ENCODE peak calls at places on chromosomes 16 and 17, in ten cellular contexts. One of them, this sample, is unnamed.

GRCh38 chr17:75288784-75289121 is 480 bp downstream of the SLC25A19 start:
- DNase-seq in fibroblast of mammary gland: no peak
- DNase-seq in hepatocyte: no peak
- DNase-seq in GM13976: no peak
- DNase-seq in GM06990: no peak
- DNase-seq in PC-9: peak; percentile 57
- DNase-seq in dorsolateral prefrontal cortex: no peak
- DNase-seq in Panc1: no peak
- DNase-seq in brain microvascular endothelial cell: no peak
- DNase-seq in GM10248: peak; percentile 37
- DNase-seq in this sample: no peak

GRCh38 chr17:74647871-74648672 is 24.5 kb upstream of the CD300E start:
- DNase-seq in fibroblast of mammary gland: no peak
- DNase-seq in hepatocyte: peak; percentile 57
- DNase-seq in GM13976: no peak
- DNase-seq in GM06990: no peak
- DNase-seq in PC-9: no peak
- DNase-seq in dorsolateral prefrontal cortex: no peak
- DNase-seq in Panc1: no peak
- DNase-seq in brain microvascular endothelial cell: no peak
- DNase-seq in GM10248: no peak
- DNase-seq in this sample: no peak

GRCh38 chr17:4708436-4708835 is 2.0 kb upstream of the ARRB2 start:
- DNase-seq in fibroblast of mammary gland: no peak
- DNase-seq in hepatocyte: no peak
- DNase-seq in GM13976: no peak
- DNase-seq in GM06990: no peak
- DNase-seq in PC-9: no peak
- DNase-seq in dorsolateral prefrontal cortex: no peak
- DNase-seq in Panc1: no peak
- DNase-seq in brain microvascular endothelial cell: no peak
- DNase-seq in GM10248: no peak
- DNase-seq in this sample: no peak

GRCh38 chr16:26614102-26614864 is 452.4 kb upstream of the C16orf82 start:
- DNase-seq in fibroblast of mammary gland: no peak
- DNase-seq in hepatocyte: no peak
- DNase-seq in GM13976: no peak
- DNase-seq in GM06990: no peak
- DNase-seq in PC-9: no peak
- DNase-seq in dorsolateral prefrontal cortex: no peak
- DNase-seq in Panc1: no peak
- DNase-seq in brain microvascular endothelial cell: no peak
- DNase-seq in GM10248: no peak
- DNase-seq in this sample: no peak

GRCh38 chr16:73350707-73351452 is 303.0 kb upstream of the ZFHX3 start:
- DNase-seq in fibroblast of mammary gland: no peak
- DNase-seq in hepatocyte: no peak
- DNase-seq in GM13976: no peak
- DNase-seq in GM06990: no peak
- DNase-seq in PC-9: no peak
- DNase-seq in dorsolateral prefrontal cortex: no peak
- DNase-seq in Panc1: no peak
- DNase-seq in brain microvascular endothelial cell: no peak
- DNase-seq in GM10248: no peak
- DNase-seq in this sample: no peak

GRCh38 chr17:5846001-5846400 is 224.2 kb upstream of the WSCD1 start:
- DNase-seq in fibroblast of mammary gland: no peak
- DNase-seq in hepatocyte: no peak
- DNase-seq in GM13976: no peak
- DNase-seq in GM06990: no peak
- DNase-seq in PC-9: no peak
- DNase-seq in dorsolateral prefrontal cortex: no peak
- DNase-seq in Panc1: no peak
- DNase-seq in brain microvascular endothelial cell: no peak
- DNase-seq in GM10248: no peak
- DNase-seq in this sample: no peak

GRCh38 chr17:49889500-49889899 is 41.6 kb upstream of the TAC4 start:
- DNase-seq in fibroblast of mammary gland: no peak
- DNase-seq in hepatocyte: peak; percentile 20
- DNase-seq in GM13976: no peak
- DNase-seq in GM06990: no peak
- DNase-seq in PC-9: peak; percentile 66
- DNase-seq in dorsolateral prefrontal cortex: no peak
- DNase-seq in Panc1: no peak
- DNase-seq in brain microvascular endothelial cell: no peak
- DNase-seq in GM10248: no peak
- DNase-seq in this sample: no peak

GRCh38 chr16:89623511-89624232 is 10.2 kb downstream of the DPEP1 start:
- DNase-seq in fibroblast of mammary gland: peak; percentile 38
- DNase-seq in hepatocyte: no peak
- DNase-seq in GM13976: no peak
- DNase-seq in GM06990: no peak
- DNase-seq in PC-9: no peak
- DNase-seq in dorsolateral prefrontal cortex: no peak
- DNase-seq in Panc1: no peak
- DNase-seq in brain microvascular endothelial cell: peak; percentile 16
- DNase-seq in GM10248: no peak
- DNase-seq in this sample: no peak

GRCh38 chr16:19389246-19389645 is 28.4 kb upstream of the TMC5 start:
- DNase-seq in fibroblast of mammary gland: peak; percentile 21
- DNase-seq in hepatocyte: peak; percentile 78
- DNase-seq in GM13976: peak; percentile 55
- DNase-seq in GM06990: peak; percentile 19
- DNase-seq in PC-9: no peak
- DNase-seq in dorsolateral prefrontal cortex: no peak
- DNase-seq in Panc1: no peak
- DNase-seq in brain microvascular endothelial cell: no peak
- DNase-seq in GM10248: peak; percentile 57
- DNase-seq in this sample: no peak
- TF ChIP-seq CTCF in fibroblast of mammary gland: peak; percentile 50
- TF ChIP-seq CTCF in hepatocyte: peak; percentile 61
- TF ChIP-seq CTCF in GM13976: peak; percentile 66
- TF ChIP-seq CTCF in GM06990: peak; percentile 66
- TF ChIP-seq CTCF in PC-9: peak; percentile 57
- TF ChIP-seq CTCF in dorsolateral prefrontal cortex: peak; percentile 47
- TF ChIP-seq CTCF in Panc1: peak; percentile 88
- TF ChIP-seq CTCF in brain microvascular endothelial cell: peak; percentile 61
- TF ChIP-seq CTCF in GM10248: peak; percentile 61
- TF ChIP-seq CTCF in this sample: peak; percentile 71

GRCh38 chr16:82167670-82168069 is 2.4 kb downstream of the MPHOSPH6 start:
- DNase-seq in fibroblast of mammary gland: no peak
- DNase-seq in hepatocyte: no peak
- DNase-seq in GM13976: no peak
- DNase-seq in GM06990: no peak
- DNase-seq in PC-9: no peak
- DNase-seq in dorsolateral prefrontal cortex: no peak
- DNase-seq in Panc1: no peak
- DNase-seq in brain microvascular endothelial cell: no peak
- DNase-seq in GM10248: no peak
- DNase-seq in this sample: no peak

GRCh38 chr16:82175627-82176026 is 5.6 kb upstream of the MPHOSPH6 start:
- DNase-seq in fibroblast of mammary gland: no peak
- DNase-seq in hepatocyte: no peak
- DNase-seq in GM13976: no peak
- DNase-seq in GM06990: no peak
- DNase-seq in PC-9: no peak
- DNase-seq in dorsolateral prefrontal cortex: no peak
- DNase-seq in Panc1: no peak
- DNase-seq in brain microvascular endothelial cell: no peak
- DNase-seq in GM10248: no peak
- DNase-seq in this sample: no peak

DNA sequence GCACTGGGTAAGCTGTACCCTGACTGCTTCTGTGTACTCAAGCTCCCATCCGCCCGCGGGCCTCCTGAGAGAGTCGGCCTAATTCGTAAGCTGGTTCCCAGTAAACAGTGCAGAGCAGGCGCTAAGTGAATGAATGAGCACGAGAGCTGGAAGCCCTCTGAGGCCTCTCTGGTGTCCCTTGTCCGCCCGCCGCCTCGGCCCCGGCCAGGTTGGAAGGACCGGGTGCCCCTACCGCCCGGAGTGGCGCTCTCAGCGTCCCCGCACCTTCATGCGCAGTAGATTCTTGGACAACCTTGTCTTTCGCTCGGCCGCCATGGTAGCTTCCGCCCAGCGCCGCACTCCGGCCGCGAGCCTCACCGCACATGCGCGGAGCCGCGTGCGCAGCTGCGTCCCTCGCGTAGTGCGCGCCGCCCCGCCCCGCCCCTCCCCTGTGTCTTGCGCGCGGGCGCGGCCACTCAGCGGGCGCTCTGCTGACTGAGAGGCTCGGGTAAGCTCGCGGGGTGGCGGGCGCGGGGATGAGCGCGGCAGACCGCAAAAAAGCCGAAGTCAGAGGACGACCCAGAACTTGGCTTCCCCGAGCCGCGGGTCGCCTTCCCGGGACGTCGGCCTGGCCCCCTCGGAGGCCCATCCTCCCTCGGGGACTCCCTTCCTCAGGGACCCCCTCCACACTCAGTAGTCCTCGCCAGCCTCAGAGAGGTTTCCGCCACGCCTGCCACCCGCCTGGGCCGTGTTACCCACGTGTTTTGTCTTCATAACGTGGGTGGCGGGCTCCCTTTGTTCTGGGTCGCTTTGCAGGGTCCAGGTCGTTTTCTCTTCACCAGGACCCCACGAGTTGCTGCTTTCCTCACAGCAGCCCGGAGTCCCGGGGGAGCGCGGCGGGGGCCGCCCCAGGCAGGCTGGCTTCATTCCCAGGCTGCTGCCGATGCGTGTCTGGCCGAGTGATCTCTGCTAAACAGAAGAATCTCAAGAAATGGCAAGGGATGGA is at the start of gene MPHOSPH6:
- DNase-seq in fibroblast of mammary gland: peak; percentile 82
- DNase-seq in hepatocyte: peak; percentile 97
- DNase-seq in GM13976: peak; percentile 95
- DNase-seq in GM06990: peak; percentile 93
- DNase-seq in PC-9: peak; percentile 76
- DNase-seq in dorsolateral prefrontal cortex: peak; percentile 76
- DNase-seq in Panc1: no peak
- DNase-seq in brain microvascular endothelial cell: peak; percentile 79
- DNase-seq in GM10248: peak; percentile 95
- DNase-seq in this sample: peak; percentile 94
- TF ChIP-seq CTCF in fibroblast of mammary gland: no peak
- TF ChIP-seq CTCF in hepatocyte: no peak
- TF ChIP-seq CTCF in GM13976: no peak
- TF ChIP-seq CTCF in GM06990: no peak
- TF ChIP-seq CTCF in PC-9: no peak
- TF ChIP-seq CTCF in dorsolateral prefrontal cortex: peak; percentile 32
- TF ChIP-seq CTCF in Panc1: no peak
- TF ChIP-seq CTCF in brain microvascular endothelial cell: no peak
- TF ChIP-seq CTCF in GM10248: no peak
- TF ChIP-seq CTCF in this sample: peak; percentile 31

GRCh38 chr17:82217120-82217529 is 4.5 kb upstream of the CCDC57 start:
- DNase-seq in fibroblast of mammary gland: no peak
- DNase-seq in hepatocyte: peak; percentile 6
- DNase-seq in GM13976: no peak
- DNase-seq in GM06990: no peak
- DNase-seq in PC-9: no peak
- DNase-seq in dorsolateral prefrontal cortex: no peak
- DNase-seq in Panc1: no peak
- DNase-seq in brain microvascular endothelial cell: no peak
- DNase-seq in GM10248: no peak
- DNase-seq in this sample: no peak

GRCh38 chr17:82215972-82216300 is 3.3 kb upstream of the CCDC57 start:
- DNase-seq in fibroblast of mammary gland: no peak
- DNase-seq in hepatocyte: no peak
- DNase-seq in GM13976: no peak
- DNase-seq in GM06990: no peak
- DNase-seq in PC-9: no peak
- DNase-seq in dorsolateral prefrontal cortex: no peak
- DNase-seq in Panc1: no peak
- DNase-seq in brain microvascular endothelial cell: no peak
- DNase-seq in GM10248: no peak
- DNase-seq in this sample: no peak

GRCh38 chr17:82217530-82218204 is 5.0 kb upstream of the CCDC57 start:
- DNase-seq in fibroblast of mammary gland: peak; percentile 85
- DNase-seq in hepatocyte: peak; percentile 60
- DNase-seq in GM13976: no peak
- DNase-seq in GM06990: no peak
- DNase-seq in PC-9: peak; percentile 75
- DNase-seq in dorsolateral prefrontal cortex: no peak
- DNase-seq in Panc1: no peak
- DNase-seq in brain microvascular endothelial cell: peak; percentile 77
- DNase-seq in GM10248: no peak
- DNase-seq in this sample: no peak

GRCh38 chr17:82215095-82215971 is 2.7 kb upstream of the CCDC57 start:
- DNase-seq in fibroblast of mammary gland: no peak
- DNase-seq in hepatocyte: peak; percentile 45
- DNase-seq in GM13976: peak; percentile 76
- DNase-seq in GM06990: no peak
- DNase-seq in PC-9: no peak
- DNase-seq in dorsolateral prefrontal cortex: no peak
- DNase-seq in Panc1: no peak
- DNase-seq in brain microvascular endothelial cell: no peak
- DNase-seq in GM10248: peak; percentile 68
- DNase-seq in this sample: no peak

DNA sequence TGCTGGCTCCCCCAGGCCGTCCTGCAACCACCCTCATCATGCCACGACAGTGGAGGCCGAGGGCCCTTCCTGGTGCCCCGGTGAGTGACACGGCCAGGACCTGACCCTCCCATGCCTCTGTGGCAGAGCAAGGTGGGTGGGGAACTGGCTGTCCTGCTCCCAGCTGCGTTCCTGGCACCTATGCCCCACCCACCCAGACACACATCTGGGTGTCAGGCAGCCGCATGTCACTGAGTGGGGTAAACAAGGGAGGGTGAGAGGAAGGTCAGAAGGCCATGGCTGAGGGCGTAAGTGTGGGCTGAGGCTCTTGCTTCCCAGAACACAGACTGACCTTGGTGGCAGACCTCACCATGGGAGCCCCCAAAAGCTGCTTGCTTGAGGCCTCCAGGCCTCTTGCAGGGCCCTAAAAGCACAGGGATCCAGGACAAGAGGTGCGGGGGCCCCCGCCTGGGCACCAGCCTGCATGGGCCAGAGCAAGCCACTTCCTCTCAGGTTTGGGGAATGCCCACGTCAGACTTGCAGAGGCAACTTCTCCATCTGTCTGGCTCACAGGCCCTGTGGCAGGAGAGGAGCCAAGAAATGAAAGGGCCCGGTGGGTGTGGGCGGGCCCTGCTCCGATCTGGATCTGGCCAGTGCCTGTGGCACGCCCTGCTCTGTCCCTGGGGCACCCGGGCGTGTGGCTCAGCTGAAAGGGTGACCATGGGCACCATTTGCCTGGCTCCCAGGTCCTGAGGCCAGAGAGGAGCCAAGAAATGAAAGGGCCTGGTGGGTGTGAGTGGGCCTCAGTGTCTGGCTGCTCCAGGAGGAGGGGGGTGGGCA is 3.9 kb upstream of the CCDC57 start:
- DNase-seq in fibroblast of mammary gland: peak; percentile 85
- DNase-seq in hepatocyte: peak; percentile 17
- DNase-seq in GM13976: peak; percentile 73
- DNase-seq in GM06990: peak; percentile 74
- DNase-seq in PC-9: peak; percentile 69
- DNase-seq in dorsolateral prefrontal cortex: no peak
- DNase-seq in Panc1: no peak
- DNase-seq in brain microvascular endothelial cell: no peak
- DNase-seq in GM10248: peak; percentile 61
- DNase-seq in this sample: no peak
- TF ChIP-seq CTCF in fibroblast of mammary gland: no peak
- TF ChIP-seq CTCF in hepatocyte: no peak
- TF ChIP-seq CTCF in GM13976: no peak
- TF ChIP-seq CTCF in GM06990: peak; percentile 25
- TF ChIP-seq CTCF in PC-9: no peak
- TF ChIP-seq CTCF in dorsolateral prefrontal cortex: no peak
- TF ChIP-seq CTCF in Panc1: no peak
- TF ChIP-seq CTCF in brain microvascular endothelial cell: no peak
- TF ChIP-seq CTCF in GM10248: no peak
- TF ChIP-seq CTCF in this sample: no peak

DNA sequence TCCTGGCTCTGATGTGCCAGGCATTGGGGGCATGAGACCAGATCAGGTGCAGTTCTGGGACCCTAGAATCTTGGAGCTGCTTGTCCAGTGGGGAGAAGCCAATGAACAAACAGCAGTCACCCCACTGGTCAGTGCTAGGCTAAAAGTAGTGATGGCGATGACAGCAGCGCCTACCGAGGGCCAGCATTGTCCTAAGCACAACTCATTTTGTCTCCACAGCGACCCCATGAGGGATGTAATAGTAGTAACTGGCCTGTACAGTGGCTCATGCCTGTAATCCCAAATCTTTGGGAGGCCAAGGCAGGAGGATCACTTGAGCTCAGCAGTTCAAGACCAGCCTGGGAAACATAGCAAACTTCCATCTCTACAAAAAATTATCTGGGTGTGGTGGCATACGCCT is 6.2 kb downstream of the SMCR8 start:
- DNase-seq in fibroblast of mammary gland: peak; percentile 38
- DNase-seq in hepatocyte: no peak
- DNase-seq in GM13976: no peak
- DNase-seq in GM06990: no peak
- DNase-seq in PC-9: peak; percentile 2
- DNase-seq in dorsolateral prefrontal cortex: no peak
- DNase-seq in Panc1: no peak
- DNase-seq in brain microvascular endothelial cell: no peak
- DNase-seq in GM10248: no peak
- DNase-seq in this sample: no peak
- TF ChIP-seq CTCF in fibroblast of mammary gland: peak; percentile 22
- TF ChIP-seq CTCF in hepatocyte: no peak
- TF ChIP-seq CTCF in GM13976: no peak
- TF ChIP-seq CTCF in GM06990: peak; percentile 5
- TF ChIP-seq CTCF in PC-9: no peak
- TF ChIP-seq CTCF in dorsolateral prefrontal cortex: peak; percentile 10
- TF ChIP-seq CTCF in Panc1: peak; percentile 34
- TF ChIP-seq CTCF in brain microvascular endothelial cell: peak; percentile 43
- TF ChIP-seq CTCF in GM10248: no peak
- TF ChIP-seq CTCF in this sample: no peak

This sample was measured in type B pancreatic cell.